ENCODE peak calls at places on chromosomes 5 and 9, in five cellular contexts. R, Y, P, I and M are unnamed samples.

GRCh38 chr9:69412741-69413150 is 87.7 kb downstream of the ENTREP1 start:
- DNase-seq in R (no peak), I (peak), Y (peak), P (no peak), M (peak)

GRCh38 chr5:116451905-116452450 is 122.6 kb downstream of the SEMA6A start:
- DNase-seq in I (no peak), P (no peak), Y (no peak), R (no peak), M (no peak)

GRCh38 chr5:143248822-143249579 is 154.5 kb downstream of the NR3C1 start:
- DNase-seq in I (no peak), Y (peak), R (peak), P (no peak), M (peak)

GRCh38 chr9:130835441-130836298 is 616 bp downstream of the ABL1 start:
- DNase-seq in Y (peak), I (peak), P (no peak), R (peak), M (peak)

GRCh38 chr5:170220196-170220595 is 12.6 kb upstream of the C5orf58 start:
- DNase-seq in P (no peak), R (no peak), Y (no peak), I (no peak), M (no peak)

GRCh38 chr5:137627293-137627692 is 108.6 kb downstream of the KLHL3 start:
- DNase-seq in P (no peak), I (no peak), Y (no peak), R (no peak), M (no peak)

GRCh38 chr5:66582499-66582898 is 13.7 kb upstream of the MAST4 start:
- DNase-seq in P (no peak), Y (no peak), I (no peak), R (no peak), M (no peak)

GRCh38 chr9:132584616-132585560 is 2.5 kb downstream of the BARHL1 start:
- DNase-seq in I (no peak), Y (peak), P (no peak), R (no peak), M (no peak)

GRCh38 chr5:66959668-66960067 is 236.9 kb downstream of the CD180 start:
- DNase-seq in Y (peak), I (no peak), P (no peak), R (no peak), M (no peak)

GRCh38 chr9:123111977-123112869 is 78.8 kb downstream of the GPR21 start:
- DNase-seq in I (no peak), P (no peak), Y (no peak), R (no peak), M (no peak)

GRCh38 chr9:7500521-7500920 is 299.1 kb downstream of the DMAC1 start:
- DNase-seq in I (no peak), R (no peak), Y (no peak), P (no peak), M (no peak)

GRCh38 chr9:33159058-33159759 is 7.9 kb downstream of the B4GALT1 start:
- DNase-seq in P (no peak), Y (peak), R (peak), I (peak), M (peak)

GRCh38 chr5:122492675-122493074 is 180.6 kb downstream of the SNCAIP start:
- DNase-seq in P (no peak), I (no peak), R (no peak), Y (no peak), M (peak)

GRCh38 chr5:125700380-125700856 is 722.8 kb upstream of the GRAMD2B start:
- DNase-seq in I (no peak), Y (no peak), P (no peak), R (no peak), M (no peak)

GRCh38 chr5:130488252-130488651 is 584.0 kb downstream of the CHSY3 start:
- DNase-seq in R (no peak), Y (no peak), P (no peak), I (no peak), M (no peak)

GRCh38 chr5:55534436-55535198 is at the start of gene PLPP1:
- DNase-seq in P (peak), Y (peak), R (peak), I (peak), M (peak)

GRCh38 chr5:77893225-77893860 is 117.2 kb upstream of the TBCA start:
- DNase-seq in Y (peak), P (no peak), R (peak), I (peak), M (peak)

GRCh38 chr5:72653586-72653985 is 146.4 kb upstream of the ZNF366 start:
- DNase-seq in R (no peak), Y (no peak), P (no peak), I (no peak), M (no peak)

GRCh38 chr9:706073-706472 is 135.4 kb upstream of the DMRT1 start:
- DNase-seq in Y (no peak), R (no peak), I (no peak), P (no peak), M (no peak)

GRCh38 chr9:27151693-27152397 is 42.8 kb downstream of the TEK start:
- DNase-seq in Y (peak), R (no peak), P (peak), I (no peak), M (no peak)

GRCh38 chr9:22144226-22144625 is 135.1 kb upstream of the CDKN2B start:
- DNase-seq in R (no peak), Y (peak), I (no peak), P (no peak), M (no peak)

GRCh38 chr9:90515550-90515949 is 127.1 kb downstream of the DIRAS2 start:
- DNase-seq in I (no peak), Y (no peak), P (no peak), R (no peak), M (no peak)

DNA sequence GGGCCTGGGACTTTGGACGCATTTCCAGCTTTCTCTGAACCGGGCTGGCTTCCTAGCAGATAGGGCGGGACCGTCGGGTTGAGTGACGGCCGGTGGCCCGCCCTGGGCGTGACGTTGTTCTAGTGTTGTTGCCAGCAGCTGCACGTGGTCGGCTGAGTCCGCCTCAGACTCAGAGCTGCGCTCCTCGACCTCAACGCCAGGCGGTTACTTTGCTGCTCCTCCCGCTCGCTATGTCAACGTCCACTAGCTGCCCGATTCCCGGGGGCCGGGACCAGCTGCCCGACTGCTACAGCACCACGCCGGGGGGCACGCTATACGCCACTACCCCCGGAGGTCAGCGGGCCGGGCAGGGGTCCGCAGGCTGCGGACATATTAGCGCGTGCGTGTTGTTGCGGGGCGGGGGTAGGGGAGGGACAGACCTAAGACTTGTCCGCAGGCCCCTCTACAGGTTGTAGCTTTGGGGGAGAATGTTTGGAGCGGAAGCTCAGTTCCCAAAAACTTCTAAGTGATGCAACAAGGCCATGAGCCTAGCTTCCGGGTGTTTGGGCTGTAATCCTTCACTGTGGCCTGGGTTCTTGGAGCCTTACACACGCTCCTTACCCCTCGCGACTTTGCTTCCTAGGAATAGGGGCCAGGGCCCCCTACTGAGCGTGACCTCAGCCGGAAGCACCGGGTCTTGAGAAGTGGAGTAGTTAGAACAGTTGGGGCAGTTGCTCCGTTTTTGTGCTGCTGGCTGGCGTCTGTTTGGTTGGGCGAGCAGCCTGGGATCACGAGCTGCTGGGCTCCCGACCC is at the start of gene EIF4EBP3:
- DNase-seq in I (peak), P (peak), Y (peak), R (peak), M (peak)
- TF ChIP-seq POLR2A in I (peak), P (peak), Y (peak), R (peak), M (peak)

DNA sequence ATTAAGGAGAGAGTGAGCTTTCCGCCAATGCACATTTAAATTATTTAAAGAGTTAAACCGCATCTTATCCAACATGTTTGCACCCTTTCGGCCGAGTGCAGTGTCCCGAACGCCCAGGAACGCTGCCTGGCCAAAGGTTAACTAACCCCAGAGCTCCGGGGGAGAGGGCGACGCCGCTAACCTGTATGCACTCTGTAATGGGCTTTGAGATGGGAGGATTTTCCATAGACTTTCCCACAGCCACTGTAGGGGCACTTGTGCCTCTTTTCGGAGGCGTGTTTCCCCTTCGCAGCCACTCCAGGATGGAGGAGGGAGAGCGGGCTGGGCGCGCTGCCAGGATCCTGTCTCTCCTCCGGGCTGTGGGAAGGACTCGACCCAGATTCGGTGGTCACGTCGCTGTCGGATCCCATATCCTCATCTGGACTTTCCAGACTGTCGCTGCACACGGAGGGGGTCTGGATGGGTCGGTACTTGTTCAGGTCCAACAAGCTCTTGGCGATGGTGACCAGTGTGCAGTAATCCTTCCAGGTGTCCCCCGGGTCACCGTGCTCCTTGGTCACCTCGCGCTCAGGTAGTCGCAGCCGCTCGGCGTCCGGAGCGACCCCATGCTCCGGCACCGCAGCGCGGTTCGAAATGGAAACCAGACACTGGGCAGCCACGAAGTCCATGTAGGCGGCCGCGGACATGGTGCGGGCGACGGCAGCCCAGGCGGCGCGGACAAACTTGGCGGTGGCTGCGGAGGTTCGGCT is 1.6 kb downstream of the KLF9 start:
- DNase-seq in Y (peak), P (peak), I (peak), R (peak), M (peak)
- TF ChIP-seq POLR2A in Y (peak), P (peak), I (peak), R (peak), M (peak)

DNA sequence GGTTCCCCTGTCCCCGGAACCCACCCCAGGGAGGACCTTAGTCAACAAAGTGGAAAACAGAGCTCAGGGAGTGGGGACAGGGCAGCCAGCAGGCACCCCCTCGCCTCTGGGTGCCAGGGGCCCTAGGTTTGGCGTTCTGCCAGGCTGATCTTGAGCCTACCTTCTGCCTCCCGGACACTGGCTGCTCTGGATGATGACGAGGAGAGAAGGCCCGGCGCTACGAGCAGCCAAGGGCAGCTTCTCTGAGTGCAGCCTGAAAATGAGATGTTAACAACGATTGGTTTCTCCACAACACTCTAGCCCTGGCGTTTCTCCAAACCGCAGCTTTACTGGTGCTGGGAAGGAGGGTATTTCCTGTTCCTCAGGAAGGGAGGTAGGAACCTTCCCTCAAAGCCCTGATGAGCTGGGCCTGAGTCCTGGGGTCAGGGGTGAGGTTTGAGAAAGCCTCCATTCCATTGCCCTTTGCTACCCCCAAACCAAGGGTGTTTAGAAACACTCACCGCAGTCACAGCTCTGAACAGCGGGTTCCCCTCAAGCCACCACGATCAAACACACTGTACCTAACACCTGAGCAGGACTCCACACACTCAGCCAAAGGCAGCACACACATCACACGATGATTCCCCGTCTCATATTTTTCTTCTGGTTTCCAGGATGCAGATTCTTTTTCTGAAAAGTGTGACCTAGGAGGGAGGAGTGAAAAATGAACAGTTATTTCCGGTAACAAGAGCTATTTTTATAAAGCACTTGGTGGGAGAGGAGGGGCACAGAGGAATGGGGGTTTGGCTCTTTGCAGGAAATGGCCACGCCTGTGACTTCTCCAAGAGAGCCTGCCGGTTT is at the start of gene STING1:
- DNase-seq in P (peak), I (peak), Y (peak), R (peak), M (peak)
- TF ChIP-seq POLR2A in P (peak), I (no peak), Y (no peak), R (no peak), M (peak)

DNA sequence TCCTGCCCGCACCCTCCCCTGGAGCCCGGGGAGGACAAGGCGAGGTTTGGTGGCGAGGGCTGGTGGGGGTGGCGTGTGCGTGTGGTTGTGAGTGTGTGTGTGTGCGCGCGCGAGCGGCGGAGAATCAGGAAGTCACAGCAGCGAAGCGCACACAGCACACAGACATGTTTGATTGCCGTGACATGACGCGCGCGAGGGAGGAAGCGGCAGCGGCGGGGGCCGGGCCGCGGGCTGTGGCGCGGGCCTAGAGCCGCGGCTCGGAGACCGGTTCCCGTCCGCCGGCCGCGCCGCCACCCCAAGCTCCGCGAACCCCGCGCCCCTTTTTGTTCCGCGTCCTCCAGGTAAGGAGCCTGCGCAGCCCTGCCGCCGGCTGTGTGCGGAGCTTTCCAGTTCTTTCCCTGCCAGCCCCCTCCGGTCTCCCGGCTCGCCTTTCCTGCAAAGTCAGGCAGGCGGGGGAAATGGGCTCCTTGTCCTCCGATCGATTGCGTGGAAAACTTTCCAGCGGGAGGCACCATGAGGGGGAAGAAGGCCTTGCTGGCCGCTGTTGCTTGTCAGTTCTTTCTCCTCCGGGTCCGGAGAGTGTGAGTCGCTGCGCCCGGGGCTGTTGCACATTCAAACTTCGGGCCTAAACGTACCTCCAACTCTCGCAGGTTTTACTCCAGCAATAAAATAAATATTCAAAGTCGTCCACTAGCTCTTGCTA is 2.5 kb downstream of the SMARCA2 start:
- DNase-seq in R (peak), P (peak), Y (peak), I (peak), M (peak)
- TF ChIP-seq POLR2A in R (peak), P (peak), Y (no peak), I (peak), M (peak)

GRCh38 chr5:123511648-123512605 is at the start of gene CSNK1G3:
- DNase-seq in R (peak), I (peak), P (peak), Y (peak), M (peak)
- TF ChIP-seq POLR2A in R (peak), I (peak), P (peak), Y (peak), M (peak)

DNA sequence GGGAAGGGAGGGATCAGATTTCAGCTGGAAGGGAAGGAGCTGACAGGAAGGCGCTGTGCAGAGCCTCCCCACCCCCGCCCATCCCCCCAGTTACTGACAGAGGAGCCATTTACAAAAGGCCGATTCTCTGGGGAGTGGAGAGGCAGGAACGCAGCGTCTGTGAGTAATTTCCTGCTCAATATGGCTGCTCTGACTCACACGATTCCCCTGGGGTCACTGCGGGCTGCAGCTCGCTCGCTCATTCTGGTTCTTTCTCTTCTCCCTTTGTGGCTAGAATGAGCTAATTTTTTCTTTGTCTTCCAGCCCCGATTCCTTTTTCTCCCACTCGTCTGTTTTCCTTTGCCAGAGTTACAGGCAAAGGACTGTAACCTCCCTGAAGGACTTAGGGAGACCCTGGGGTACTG is 28.8 kb downstream of the PTPA start:
- DNase-seq in Y (peak), I (peak), R (peak), P (peak), M (peak)
- TF ChIP-seq POLR2A in Y (peak), I (peak), R (no peak), P (peak), M (no peak)

GRCh38 chr5:178213003-178213449 is 8.7 kb downstream of the HNRNPAB start:
- DNase-seq in P (no peak), I (no peak), R (no peak), Y (no peak), M (no peak)
- TF ChIP-seq POLR2A in P (no peak), I (no peak), R (no peak), Y (peak), M (no peak)

GRCh38 chr5:83447533-83447932 is 24.0 kb upstream of the VCAN start:
- DNase-seq in Y (no peak), R (no peak), P (no peak), I (no peak), M (no peak)
- TF ChIP-seq POLR2A in Y (no peak), R (no peak), P (no peak), I (no peak), M (no peak)

DNA sequence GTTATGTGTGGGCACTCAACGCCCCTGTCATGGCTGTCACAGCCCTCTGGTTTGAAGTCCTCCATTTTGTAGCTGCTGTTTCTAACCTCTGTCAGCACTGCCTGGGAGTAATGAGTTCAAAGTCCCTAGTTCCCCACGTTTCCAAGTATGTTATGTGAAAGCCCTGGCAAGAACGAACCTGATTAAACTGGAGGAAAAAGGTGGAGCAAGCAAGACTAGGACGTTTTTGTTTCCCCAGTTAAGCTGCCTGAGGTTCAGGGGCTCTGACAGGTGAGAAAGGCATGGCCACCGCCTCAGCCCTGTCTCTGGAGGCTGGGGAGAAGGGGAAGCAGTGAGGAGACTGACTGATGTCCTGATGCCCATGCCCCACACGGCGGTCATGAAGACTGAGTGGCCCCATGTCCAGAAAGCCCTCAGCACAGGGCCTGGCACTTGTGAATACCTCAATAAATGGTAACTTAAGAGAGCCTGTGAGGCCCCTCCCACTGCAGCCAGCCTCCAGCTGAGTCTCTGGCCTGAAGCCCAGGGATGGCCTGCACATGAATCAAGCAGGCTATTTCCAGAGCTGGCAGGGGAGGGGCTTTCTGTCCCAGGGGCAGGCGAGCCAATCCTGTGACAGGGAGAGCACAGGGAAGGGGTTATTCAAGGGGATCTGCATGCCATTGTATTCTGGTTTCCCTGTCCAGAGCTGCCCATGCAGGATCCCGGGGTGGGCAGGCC is 61.8 kb downstream of the PFDN1 start:
- DNase-seq in I (peak), Y (peak), P (peak), R (peak), M (peak)
- TF ChIP-seq POLR2A in I (no peak), Y (no peak), P (peak), R (no peak), M (no peak)